ENCODE peak calls at places on chromosomes 6 and 20, in ten cellular contexts. U is NCI-H510A; R is left ventricle myocardium inferior; N is CD4-positive, alpha-beta memory T cell; A is mammary epithelial cell; O is stimulated activated CD8-positive, alpha-beta memory T cell treated with anti-CD3 and anti-CD28 coated beads, Interleukin-15, amount 100 ng/mL, for 4 hours; T is GOT3; G is AG09309; S is GM03348; L is K562. X is an unnamed sample.

GRCh38 chr6:26125015-26125690 is 37.9 kb downstream of the HFE start:
- DNase-seq in U (peak; percentile 17), G (no peak), A (peak; percentile 37), R (no peak), S (no peak), N (peak; percentile 43), O (no peak), L (no peak), T (no peak), X (no peak)

GRCh38 chr20:62895539-62895938 is 30.8 kb downstream of the DIDO1 start:
- DNase-seq in N (no peak), O (no peak), A (no peak), R (peak; percentile 7), L (no peak), G (no peak), S (no peak), U (no peak), T (no peak), X (no peak)

GRCh38 chr6:33080127-33081089 is 4.6 kb downstream of the HLA-DPB1 start:
- DNase-seq in O (no peak), G (no peak), U (no peak), S (peak; percentile 43), R (peak; percentile 73), T (no peak), A (peak; percentile 10), L (peak; percentile 38), N (no peak), X (no peak)

GRCh38 chr6:31576897-31577341 is 1.6 kb downstream of the TNF start:
- DNase-seq in T (no peak), G (no peak), O (no peak), S (no peak), N (peak; percentile 56), R (no peak), U (no peak), L (no peak), A (no peak), X (no peak)

GRCh38 chr6:87799651-87800050 is 97.6 kb upstream of the AKIRIN2 start:
- DNase-seq in T (no peak), L (no peak), N (no peak), R (no peak), S (no peak), O (no peak), U (no peak), G (no peak), A (no peak), X (no peak)

GRCh38 chr6:117076076-117076475 is 189.3 kb upstream of the VGLL2 start:
- DNase-seq in G (no peak), N (no peak), T (no peak), U (no peak), O (no peak), R (no peak), L (no peak), A (no peak), S (no peak), X (no peak)

GRCh38 chr6:18507018-18507415 is 119.9 kb downstream of the RNF144B start:
- DNase-seq in O (no peak), L (no peak), A (no peak), R (no peak), T (no peak), S (no peak), U (peak; percentile 72), N (no peak), G (no peak), X (no peak)

GRCh38 chr20:208937-209566 is 18.0 kb upstream of the DEFB129 start:
- DNase-seq in O (no peak), U (peak; percentile 4), G (peak; percentile 42), R (no peak), A (peak; percentile 61), T (no peak), S (peak; percentile 68), L (peak; percentile 6), N (peak; percentile 39), X (peak; percentile 28)

GRCh38 chr6:84027340-84028183 is 6.0 kb upstream of the MRAP2 start:
- DNase-seq in U (no peak), A (peak; percentile 80), N (no peak), O (no peak), G (peak; percentile 79), T (no peak), L (no peak), R (no peak), S (peak; percentile 60), X (peak; percentile 54)

GRCh38 chr6:9523462-9523861 is 891.4 kb downstream of the TFAP2A start:
- DNase-seq in A (peak; percentile 81), R (no peak), U (no peak), N (no peak), L (no peak), T (no peak), O (no peak), S (peak; percentile 68), G (peak; percentile 47), X (peak; percentile 60)

GRCh38 chr20:53611449-53611894 is 17.8 kb upstream of the ZNF217 start:
- DNase-seq in U (no peak), L (no peak), T (no peak), S (peak; percentile 86), A (peak; percentile 74), G (peak; percentile 99), O (no peak), R (no peak), N (no peak), X (peak; percentile 97)

GRCh38 chr6:159376443-159377182 is 207.4 kb downstream of the FNDC1 start:
- DNase-seq in T (no peak), R (no peak), L (no peak), U (no peak), G (no peak), A (no peak), S (peak; percentile 76), O (no peak), N (no peak), X (peak; percentile 26)

GRCh38 chr6:5786321-5787053 is 220.2 kb downstream of the NRN1 start:
- DNase-seq in G (no peak), R (no peak), L (no peak), A (peak; percentile 80), T (no peak), O (no peak), S (no peak), N (no peak), U (no peak), X (no peak)

GRCh38 chr6:41353333-41353732 is 17.9 kb downstream of the NCR2 start:
- DNase-seq in L (no peak), N (no peak), S (no peak), O (no peak), T (no peak), U (no peak), G (no peak), R (no peak), A (no peak), X (no peak)

GRCh38 chr6:37831457-37831856 is 11.9 kb downstream of the ZFAND3 start:
- DNase-seq in O (no peak), A (no peak), L (no peak), N (no peak), T (no peak), R (no peak), U (no peak), S (no peak), G (no peak), X (no peak)

GRCh38 chr20:2822073-2822472 is 5.9 kb downstream of the TMEM239 start:
- DNase-seq in U (no peak), T (no peak), R (no peak), G (no peak), O (no peak), S (no peak), A (no peak), L (no peak), N (peak; percentile 73), X (no peak)

GRCh38 chr20:13173201-13173600 is 47.9 kb upstream of the ISM1 start:
- DNase-seq in N (no peak), R (no peak), T (no peak), A (peak; percentile 40), S (no peak), O (no peak), G (no peak), L (no peak), U (no peak), X (no peak)

GRCh38 chr20:44280387-44280786 is 30.6 kb downstream of the FITM2 start:
- DNase-seq in S (no peak), O (no peak), G (no peak), T (no peak), A (no peak), L (no peak), R (no peak), N (no peak), U (no peak), X (no peak)

GRCh38 chr20:37615507-37616425 is 78.1 kb upstream of the CTNNBL1 start:
- DNase-seq in R (no peak), G (no peak), A (peak; percentile 16), S (peak; percentile 41), U (no peak), T (no peak), O (no peak), L (peak; percentile 71), N (peak; percentile 47), X (no peak)

GRCh38 chr6:30837870-30838269 is 46.4 kb upstream of the DDR1 start:
- DNase-seq in O (no peak), L (no peak), G (no peak), N (no peak), S (no peak), R (no peak), T (no peak), A (no peak), U (no peak), X (no peak)

GRCh38 chr20:19944772-19945459 is 72.2 kb upstream of the NAA20 start:
- DNase-seq in N (no peak), T (no peak), R (no peak), G (peak; percentile 44), S (peak; percentile 22), U (no peak), A (peak; percentile 50), O (no peak), L (no peak), X (no peak)

GRCh38 chr6:37029249-37029959 is 23.9 kb downstream of the FGD2 start:
- DNase-seq in R (peak; percentile 70), T (peak; percentile 18), O (no peak), S (peak; percentile 84), A (peak; percentile 77), G (peak; percentile 40), U (peak; percentile 31), N (peak; percentile 39), L (peak; percentile 93), X (peak; percentile 34)

GRCh38 chr6:122330315-122330714 is 69.1 kb upstream of the HSF2 start:
- DNase-seq in T (no peak), R (no peak), N (no peak), A (no peak), O (no peak), S (no peak), G (no peak), U (no peak), L (no peak), X (no peak)

GRCh38 chr6:28488916-28489365 is 26.7 kb downstream of the GPX6 start:
- DNase-seq in L (peak; percentile 34), G (peak; percentile 18), S (peak; percentile 66), U (no peak), N (peak; percentile 20), O (no peak), R (no peak), T (no peak), A (peak; percentile 46), X (peak; percentile 26)

GRCh38 chr20:48583801-48584200 is 244.0 kb downstream of the PREX1 start:
- DNase-seq in O (no peak), S (no peak), L (no peak), T (no peak), A (no peak), R (no peak), N (no peak), U (no peak), G (no peak), X (no peak)

GRCh38 chr6:13673825-13674444 is 37.7 kb downstream of the RANBP9 start:
- DNase-seq in U (no peak), O (no peak), N (no peak), S (no peak), T (no peak), G (no peak), A (no peak), R (no peak), L (no peak), X (no peak)

GRCh38 chr6:144055121-144055931 is 40.0 kb downstream of the SF3B5 start:
- DNase-seq in T (no peak), G (no peak), A (no peak), O (no peak), S (no peak), L (no peak), N (peak; percentile 75), U (no peak), R (no peak), X (no peak)

GRCh38 chr6:21442874-21443273 is 150.7 kb upstream of the SOX4 start:
- DNase-seq in T (no peak), U (no peak), G (no peak), R (no peak), O (no peak), S (no peak), N (no peak), L (no peak), A (no peak), X (no peak)